ENCODE peak calls at places on chromosome 13, in six cellular contexts. Q, M, N, W, V and O are unnamed samples.
A peak's percentile ranks its signal among the peaks of the same experiment; 100 is the strongest.

GRCh38 chr13:79290595-79291244 is 115.3 kb downstream of the RBM26 start:
- DNase-seq in Q (peak; percentile 73), N (no peak), V (no peak), W (no peak), M (no peak), O (no peak)

GRCh38 chr13:32362574-32362973 is 47.3 kb downstream of the BRCA2 start:
- DNase-seq in N (no peak), M (no peak), W (no peak), Q (no peak), V (no peak), O (no peak)

GRCh38 chr13:104460553-104460952 is 1394.3 kb upstream of the SLC10A2 start:
- DNase-seq in W (no peak), Q (no peak), M (no peak), N (no peak), V (no peak), O (no peak)

GRCh38 chr13:54241719-54242118 is 1213.1 kb downstream of the OLFM4 start:
- DNase-seq in W (no peak), M (no peak), V (no peak), Q (peak; percentile 66), N (no peak), O (no peak)

GRCh38 chr13:41751277-41751676 is 209.6 kb downstream of the VWA8 start:
- DNase-seq in Q (peak; percentile 58), W (no peak), V (no peak), N (no peak), M (peak; percentile 12), O (no peak)

GRCh38 chr13:36904219-36904618 is 15.8 kb downstream of the SMAD9 start:
- DNase-seq in W (no peak), Q (no peak), V (no peak), N (no peak), M (no peak), O (no peak)

GRCh38 chr13:58893396-58893795 is 1261.9 kb downstream of the PCDH17 start:
- DNase-seq in Q (no peak), W (no peak), N (no peak), V (no peak), M (no peak), O (no peak)

GRCh38 chr13:98746968-98747367 is 5.5 kb downstream of the SLC15A1 start:
- DNase-seq in V (no peak), W (no peak), N (peak; percentile 69), M (peak; percentile 33), Q (no peak), O (no peak)

GRCh38 chr13:27962128-27962841 is 6.8 kb downstream of the CDX2 start:
- DNase-seq in M (no peak), N (peak; percentile 66), W (no peak), Q (no peak), V (no peak), O (peak; percentile 25)

GRCh38 chr13:112685856-112686255 is 4.0 kb upstream of the ATP11A start:
- DNase-seq in M (no peak), W (no peak), Q (no peak), N (no peak), V (no peak), O (no peak)

GRCh38 chr13:33197551-33197971 is 88.0 kb downstream of the STARD13 start:
- DNase-seq in V (no peak), W (no peak), Q (no peak), N (no peak), M (no peak), O (no peak)

GRCh38 chr13:106734185-106734584 is 166.2 kb upstream of the ARGLU1 start:
- DNase-seq in V (no peak), W (no peak), Q (no peak), N (no peak), M (no peak), O (no peak)

GRCh38 chr13:98842858-98843481 is 90.5 kb upstream of the SLC15A1 start:
- DNase-seq in V (no peak), M (peak; percentile 72), N (peak; percentile 83), Q (peak; percentile 80), W (peak; percentile 28), O (peak; percentile 87)

GRCh38 chr13:88651531-88651930 is 980.4 kb downstream of the SLITRK5 start:
- DNase-seq in N (no peak), M (no peak), W (no peak), V (no peak), Q (no peak), O (no peak)

GRCh38 chr13:98994896-98995295 is 17.0 kb upstream of the DOCK9 start:
- DNase-seq in M (no peak), V (no peak), Q (no peak), W (no peak), N (no peak), O (no peak)

GRCh38 chr13:79749985-79750551 is 269.1 kb downstream of the NDFIP2 start:
- DNase-seq in V (no peak), Q (peak; percentile 66), N (no peak), W (no peak), M (peak; percentile 91), O (no peak)

GRCh38 chr13:98632971-98633370 is 56.1 kb upstream of the STK24 start:
- DNase-seq in W (no peak), Q (no peak), M (no peak), N (no peak), V (no peak), O (no peak)

GRCh38 chr13:46119883-46120614 is 15.2 kb upstream of the CPB2 start:
- DNase-seq in V (no peak), Q (no peak), N (no peak), W (peak; percentile 8), M (no peak), O (no peak)

GRCh38 chr13:44734204-44734707 is 158.1 kb upstream of the TSC22D1 start:
- DNase-seq in V (no peak), Q (no peak), N (no peak), W (no peak), M (peak; percentile 49), O (no peak)

GRCh38 chr13:28179974-28180373 is 41.6 kb downstream of the PAN3 start:
- DNase-seq in V (no peak), N (no peak), M (peak; percentile 6), Q (no peak), W (no peak), O (no peak)

GRCh38 chr13:76965759-76966421 is 17.6 kb downstream of the ACOD1 start:
- DNase-seq in W (no peak), Q (no peak), M (peak; percentile 71), N (no peak), V (no peak), O (no peak)

GRCh38 chr13:108409735-108410134 is 140.2 kb downstream of the TNFSF13B start:
- DNase-seq in Q (no peak), N (no peak), W (no peak), V (no peak), M (no peak), O (no peak)

GRCh38 chr13:55573565-55573964 is 1567.2 kb upstream of the PRR20A start:
- DNase-seq in M (no peak), Q (no peak), N (no peak), W (no peak), V (no peak), O (no peak)

GRCh38 chr13:51222510-51223283 is 499 bp downstream of the FAM124A start:
- DNase-seq in M (no peak), Q (peak; percentile 35), V (no peak), W (peak; percentile 12), N (no peak), O (no peak)
- TF ChIP-seq CTCF in M (no peak), Q (peak; percentile 30), V (no peak), W (peak; percentile 32), N (no peak), O (no peak)

GRCh38 chr13:90365130-90365529 is 982.4 kb upstream of the MIR17HG start:
- DNase-seq in N (no peak), M (no peak), W (no peak), Q (no peak), V (no peak), O (no peak)
- TF ChIP-seq CTCF in N (no peak), M (peak; percentile 6), W (peak; percentile 6), Q (peak; percentile 48), V (no peak), O (no peak)

DNA sequence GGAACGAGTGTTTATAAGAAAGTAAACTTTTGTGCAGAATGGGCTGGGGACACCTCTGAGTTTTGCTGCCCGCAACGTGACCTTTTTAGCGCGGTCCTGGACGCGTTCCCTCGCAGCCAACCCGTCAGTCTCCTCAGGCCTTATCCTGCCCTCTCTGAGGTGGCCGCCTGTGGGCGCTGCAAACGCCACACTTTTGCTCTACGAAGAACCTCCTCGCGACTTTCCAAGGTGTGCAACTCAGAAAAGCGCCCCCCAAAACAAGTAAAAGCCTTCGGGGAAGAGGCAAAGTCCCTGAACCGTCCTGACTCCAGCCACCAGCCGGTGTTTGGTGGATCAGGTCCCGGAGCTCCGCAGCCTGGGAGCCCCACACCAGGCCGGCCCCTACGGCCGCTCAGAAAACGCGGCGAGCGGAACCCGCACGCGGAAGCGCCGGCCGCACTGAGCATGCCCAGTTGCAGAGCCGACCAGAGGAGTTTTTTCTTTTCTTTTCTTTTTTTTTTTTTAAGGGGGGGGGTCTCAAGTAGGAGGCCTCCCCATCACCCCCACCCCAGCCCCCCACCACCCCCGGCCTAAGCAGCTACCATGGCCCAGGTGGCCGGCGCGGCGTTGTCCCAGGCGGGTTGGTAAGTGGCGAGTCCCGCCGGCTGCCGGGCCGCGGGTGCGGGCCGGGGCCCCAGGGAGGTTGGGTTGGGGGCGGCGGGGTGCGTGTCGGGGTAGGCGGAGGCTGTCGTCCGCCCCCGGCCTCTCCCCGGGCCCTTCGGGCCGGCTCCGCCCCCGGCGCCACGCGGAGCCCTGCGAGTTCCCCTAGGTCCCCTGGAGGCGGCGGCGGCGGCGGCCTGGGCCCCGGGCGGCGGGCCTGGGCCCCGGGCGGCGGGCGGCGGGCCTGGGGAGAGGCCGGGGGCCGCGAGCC is at the start of gene TDRD3:
- DNase-seq in N (peak; percentile 91), W (peak; percentile 55), M (peak; percentile 82), V (peak; percentile 13), Q (peak; percentile 90), O (peak; percentile 81)
- TF ChIP-seq CTCF in N (peak; percentile 55), W (peak; percentile 66), M (peak; percentile 76), V (peak; percentile 70), Q (peak; percentile 78), O (peak; percentile 62)

GRCh38 chr13:75219479-75220237 is 262.3 kb downstream of the TBC1D4 start:
- DNase-seq in V (peak; percentile 21), M (peak; percentile 66), Q (peak; percentile 84), N (peak; percentile 78), W (peak; percentile 58), O (peak; percentile 92)
- TF ChIP-seq CTCF in V (peak; percentile 94), M (peak; percentile 93), Q (peak; percentile 90), N (peak; percentile 56), W (peak; percentile 75), O (peak; percentile 99)